ENCODE peak calls at places on chromosomes 13 and 19, in eight cellular contexts. A, R, K, B, F, L, H and W are unnamed samples.

GRCh38 chr13:33110713-33111413 is 94.6 kb downstream of the KL start:
- DNase-seq in A (no peak), R (peak), K (no peak), B (peak), F (peak), L (no peak), H (no peak), W (no peak)

GRCh38 chr13:111121421-111121820 is 6.3 kb downstream of the ARHGEF7 start:
- DNase-seq in A (no peak), R (no peak), K (no peak), B (no peak), F (no peak), L (no peak), H (no peak), W (no peak)

GRCh38 chr13:36154567-36155231 is 23.5 kb upstream of the DCLK1 start:
- DNase-seq in A (no peak), R (peak), K (peak), B (peak), F (peak), L (no peak), H (no peak), W (no peak)

GRCh38 chr13:74068471-74068870 is 65.7 kb downstream of the KLF12 start:
- DNase-seq in A (no peak), R (no peak), K (no peak), B (no peak), F (no peak), L (no peak), H (no peak), W (no peak)

GRCh38 chr19:40279120-40279551 is 6.0 kb downstream of the AKT2 start:
- DNase-seq in A (peak), R (peak), K (peak), B (peak), F (peak), L (no peak), H (no peak), W (no peak)

GRCh38 chr19:5615756-5616327 is 6.7 kb downstream of the SAFB2 start:
- DNase-seq in A (no peak), R (no peak), K (no peak), B (peak), F (peak), L (no peak), H (no peak), W (no peak)

GRCh38 chr13:49308977-49309408 is 61.3 kb downstream of the CDADC1 start:
- DNase-seq in A (no peak), R (peak), K (no peak), B (peak), F (no peak), L (peak), H (no peak), W (no peak)

GRCh38 chr13:28641600-28641926 is 17.4 kb upstream of the POMP start:
- DNase-seq in A (no peak), R (no peak), K (no peak), B (peak), F (no peak), L (no peak), H (no peak), W (no peak)

GRCh38 chr13:94444826-94445225 is 34.7 kb downstream of the DCT start:
- DNase-seq in A (no peak), R (no peak), K (no peak), B (no peak), F (no peak), L (no peak), H (no peak), W (no peak)

GRCh38 chr13:110400786-110401533 is 93.9 kb downstream of the COL4A2 start:
- DNase-seq in A (no peak), R (peak), K (no peak), B (peak), F (peak), L (no peak), H (no peak), W (no peak)

DNA sequence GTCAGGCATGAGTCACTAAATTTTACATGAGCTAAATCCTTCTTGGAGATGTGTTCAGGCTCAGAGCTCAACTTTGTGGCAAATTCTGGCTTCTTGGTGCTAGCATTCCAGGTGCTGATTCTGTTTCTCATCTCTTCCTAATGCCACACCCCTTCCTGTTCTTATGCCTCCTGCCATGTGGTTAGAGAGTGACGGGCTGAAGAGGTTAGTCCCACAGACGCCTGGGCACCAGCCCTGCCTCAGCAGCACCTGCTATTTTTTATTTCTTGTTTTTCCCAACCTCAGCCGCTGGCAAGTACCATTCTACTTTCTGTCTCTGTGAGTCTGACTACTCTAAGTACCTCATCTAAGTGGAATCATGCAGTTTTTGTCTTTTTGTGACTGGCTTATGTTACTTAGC is 329.5 kb downstream of the KCNRG start:
- DNase-seq in A (no peak), R (no peak), K (no peak), B (no peak), F (no peak), L (no peak), H (no peak), W (peak)
- H3K4me3 ChIP-seq in A (no peak), R (no peak), K (no peak), B (no peak), F (no peak), L (no peak), H (no peak), W (no peak)

GRCh38 chr19:55141696-55142095 is 7.3 kb downstream of the TNNT1 start:
- DNase-seq in A (no peak), R (no peak), K (no peak), B (no peak), F (no peak), L (no peak), H (no peak), W (no peak)
- H3K4me3 ChIP-seq in A (no peak), R (no peak), K (no peak), B (no peak), F (no peak), L (no peak), H (no peak), W (no peak)

GRCh38 chr19:45153339-45154063 is 7.3 kb downstream of the NKPD1 start:
- DNase-seq in A (no peak), R (peak), K (peak), B (peak), F (peak), L (no peak), H (no peak), W (no peak)
- H3K4me3 ChIP-seq in A (peak), R (peak), K (peak), B (no peak), F (no peak), L (peak), H (no peak), W (no peak)

GRCh38 chr19:18941628-18942354 is 774 bp upstream of the HOMER3 start:
- DNase-seq in A (no peak), R (no peak), K (no peak), B (peak), F (peak), L (no peak), H (no peak), W (no peak)
- H3K4me3 ChIP-seq in A (peak), R (peak), K (no peak), B (peak), F (peak), L (no peak), H (peak), W (peak)

GRCh38 chr13:91595677-91596076 is 197.3 kb downstream of the GPC5 start:
- DNase-seq in A (no peak), R (no peak), K (no peak), B (no peak), F (no peak), L (no peak), H (no peak), W (no peak)
- H3K4me3 ChIP-seq in A (no peak), R (no peak), K (no peak), B (no peak), F (no peak), L (no peak), H (no peak), W (no peak)